ENCODE peak calls at places on chromosomes 4 and X, in six cellular contexts. Y is suprapubic skin, V is astrocyte of the cerebellum, Q is PC-3, J is neural crest cell, L is AG10803. A is an unnamed sample.

GRCh38 chrX:43805579-43805978 is 76.7 kb downstream of the MAOB start:
- DNase-seq in J (no peak), V (no peak), Y (no peak), L (no peak), Q (peak; percentile 83), A (no peak)

GRCh38 chr4:42143996-42144395 is 8.5 kb downstream of the BEND4 start:
- DNase-seq in Y (no peak), J (no peak), Q (no peak), L (no peak), V (no peak), A (no peak)

GRCh38 chrX:85992811-85993229 is 54.5 kb downstream of the CHM start:
- DNase-seq in V (peak; percentile 4), Q (peak; percentile 69), Y (no peak), L (peak; percentile 37), J (no peak), A (no peak)

GRCh38 chr4:108473163-108473720 is 147.1 kb upstream of the RPL34 start:
- DNase-seq in Q (no peak), J (no peak), L (no peak), V (no peak), Y (no peak), A (no peak)

GRCh38 chrX:39705299-39705698 is 392.5 kb downstream of the BCOR start:
- DNase-seq in J (no peak), V (peak; percentile 84), Y (peak; percentile 74), Q (peak; percentile 87), L (peak; percentile 87), A (no peak)

GRCh38 chrX:154013614-154014360 is 5.9 kb downstream of the IRAK1 start:
- DNase-seq in J (peak; percentile 47), L (no peak), V (no peak), Y (no peak), Q (peak; percentile 45), A (peak; percentile 32)

GRCh38 chrX:124238268-124238667 is 94.2 kb upstream of the TEX13D start:
- DNase-seq in Y (no peak), V (no peak), J (no peak), Q (no peak), L (no peak), A (no peak)

GRCh38 chrX:77014655-77015377 is 432.4 kb upstream of the FGF16 start:
- DNase-seq in Q (no peak), L (no peak), Y (no peak), J (peak; percentile 40), V (peak; percentile 37), A (no peak)

GRCh38 chrX:102858826-102859627 is 78.0 kb upstream of the RAB40AL start:
- DNase-seq in J (no peak), L (peak; percentile 1), Y (no peak), Q (peak; percentile 8), V (no peak), A (no peak)

GRCh38 chr4:149795256-149795655 is 20.4 kb downstream of the IQCM start:
- DNase-seq in L (no peak), Y (no peak), V (no peak), Q (no peak), J (no peak), A (no peak)

GRCh38 chrX:140066262-140066661 is 100.9 kb upstream of the CXorf66 start:
- DNase-seq in L (no peak), Q (no peak), Y (no peak), J (no peak), V (no peak), A (no peak)

GRCh38 chr4:183335369-183335940 is 13.2 kb upstream of the CLDN24 start:
- DNase-seq in L (peak; percentile 97), Q (peak; percentile 88), V (peak; percentile 36), Y (no peak), J (no peak), A (no peak)

GRCh38 chrX:154840856-154841255 is 6.4 kb upstream of the SMIM9 start:
- DNase-seq in L (peak; percentile 77), Q (peak; percentile 67), Y (no peak), J (no peak), V (peak; percentile 31), A (no peak)

GRCh38 chr4:124111922-124112321 is 600.6 kb downstream of the ANKRD50 start:
- DNase-seq in L (peak; percentile 80), J (peak; percentile 16), Y (no peak), Q (peak; percentile 76), V (peak; percentile 86), A (peak; percentile 12)

GRCh38 chrX:49041683-49042529 is 1.3 kb downstream of the TFE3 start:
- DNase-seq in L (peak; percentile 70), J (no peak), V (no peak), Q (peak; percentile 60), Y (no peak), A (no peak)

GRCh38 chr4:152970102-152970820 is 34.1 kb downstream of the FHDC1 start:
- DNase-seq in V (peak; percentile 73), J (no peak), Q (peak; percentile 92), Y (no peak), L (peak; percentile 25), A (no peak)

GRCh38 chr4:142671516-142671915 is 174.6 kb downstream of the INPP4B start:
- DNase-seq in Y (no peak), J (no peak), V (no peak), Q (peak; percentile 35), L (no peak), A (no peak)

GRCh38 chr4:48813984-48814383 is 16.9 kb upstream of the OCIAD1 start:
- DNase-seq in Q (no peak), J (no peak), L (no peak), V (no peak), Y (no peak), A (no peak)

GRCh38 chr4:109079731-109080130 is 222.7 kb downstream of the COL25A1 start:
- DNase-seq in Y (no peak), J (no peak), L (peak; percentile 1), Q (peak; percentile 4), V (no peak), A (no peak)

GRCh38 chrX:153863251-153863991 is 22.6 kb downstream of the L1CAM start:
- DNase-seq in Q (no peak), J (no peak), Y (no peak), L (no peak), V (no peak), A (no peak)

GRCh38 chr4:3660086-3660927 is 105.9 kb upstream of the ADRA2C start:
- DNase-seq in V (no peak), J (no peak), Y (no peak), Q (no peak), L (peak; percentile 12), A (no peak)

GRCh38 chr4:150746156-150746555 is 164.2 kb downstream of the MAB21L2 start:
- DNase-seq in L (no peak), V (peak; percentile 8), J (no peak), Q (peak; percentile 43), Y (no peak), A (no peak)

GRCh38 chrX:51459125-51459524 is 37.3 kb downstream of the NUDT11 start:
- DNase-seq in L (peak; percentile 24), Q (peak; percentile 57), J (no peak), V (no peak), Y (no peak), A (no peak)

GRCh38 chrX:97267376-97267775 is 383.7 kb downstream of the RPA4 start:
- DNase-seq in V (no peak), Q (no peak), Y (no peak), L (peak; percentile 16), J (no peak), A (no peak)

GRCh38 chrX:122626871-122627270 is 557.2 kb upstream of the GRIA3 start:
- DNase-seq in V (no peak), J (no peak), Q (peak; percentile 12), L (no peak), Y (no peak), A (no peak)

GRCh38 chr4:148986951-148987350 is 544.7 kb upstream of the NR3C2 start:
- DNase-seq in Q (peak; percentile 53), V (no peak), J (no peak), L (no peak), Y (no peak), A (no peak)

GRCh38 chr4:140359571-140360427 is 13.6 kb upstream of the SCOC start:
- DNase-seq in L (peak; percentile 71), V (peak; percentile 76), Q (peak; percentile 86), J (peak; percentile 85), Y (peak; percentile 79), A (peak; percentile 70)

GRCh38 chrX:120769576-120770341 is 105.9 kb downstream of the CT47B1 start:
- DNase-seq in L (peak; percentile 91), Y (no peak), V (peak; percentile 35), Q (peak; percentile 82), J (no peak), A (no peak)

GRCh38 chr4:73821325-73821724 is 15.2 kb upstream of the CXCL6 start:
- DNase-seq in Q (no peak), V (no peak), L (no peak), J (no peak), Y (no peak), A (no peak)
- TF ChIP-seq CTCF in Q (no peak), V (no peak), L (no peak), J (no peak), Y (no peak), A (no peak)

GRCh38 chr4:154344686-154345085 is 146.9 kb downstream of the DCHS2 start:
- DNase-seq in J (no peak), L (no peak), V (no peak), Q (peak; percentile 2), Y (no peak), A (no peak)
- TF ChIP-seq CTCF in J (peak; percentile 27), L (no peak), V (no peak), Q (peak; percentile 27), Y (no peak), A (peak; percentile 20)

DNA sequence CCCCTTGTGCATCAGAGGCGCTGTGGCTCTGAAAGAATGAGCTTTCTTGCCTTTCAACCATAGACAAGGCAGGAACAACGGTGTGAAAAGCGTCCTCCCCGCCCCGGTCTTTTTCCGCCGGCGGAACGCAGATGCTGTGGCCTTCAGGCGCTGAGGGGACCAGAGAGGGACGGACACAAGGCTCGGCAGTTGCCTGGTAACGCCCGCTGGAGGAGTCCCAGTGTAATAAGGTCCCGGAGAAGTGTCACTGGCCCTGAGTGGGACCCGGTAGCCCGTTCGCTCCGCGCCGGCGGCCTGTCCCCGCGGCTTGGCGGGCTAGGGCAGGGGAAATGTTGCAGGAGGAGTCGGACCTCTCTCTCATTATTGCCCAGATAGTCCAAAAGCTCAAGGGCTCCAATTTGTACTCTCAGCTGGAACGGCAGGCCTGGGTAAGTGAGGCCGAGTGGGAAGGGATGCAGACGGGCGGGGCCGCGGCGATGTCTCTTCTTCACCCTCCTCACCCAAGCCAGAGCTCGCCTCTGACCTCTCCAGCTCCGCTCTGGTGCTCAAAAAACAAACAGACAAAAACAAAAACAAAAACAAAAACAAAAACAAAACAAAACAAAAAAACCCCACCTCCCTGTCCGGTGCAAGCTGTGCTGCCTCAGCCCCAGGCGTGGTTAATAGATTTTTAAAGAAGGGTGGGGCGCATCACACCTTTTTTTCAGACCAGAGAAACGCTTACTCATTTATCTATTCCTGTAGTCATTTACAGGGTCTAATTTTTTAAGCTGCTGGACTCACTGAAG is at the start of gene TBC1D19:
- DNase-seq in J (peak; percentile 83), Y (peak; percentile 91), L (peak; percentile 86), Q (peak; percentile 84), V (peak; percentile 65), A (peak; percentile 65)
- TF ChIP-seq CTCF in J (no peak), Y (no peak), L (no peak), Q (no peak), V (no peak), A (no peak)

DNA sequence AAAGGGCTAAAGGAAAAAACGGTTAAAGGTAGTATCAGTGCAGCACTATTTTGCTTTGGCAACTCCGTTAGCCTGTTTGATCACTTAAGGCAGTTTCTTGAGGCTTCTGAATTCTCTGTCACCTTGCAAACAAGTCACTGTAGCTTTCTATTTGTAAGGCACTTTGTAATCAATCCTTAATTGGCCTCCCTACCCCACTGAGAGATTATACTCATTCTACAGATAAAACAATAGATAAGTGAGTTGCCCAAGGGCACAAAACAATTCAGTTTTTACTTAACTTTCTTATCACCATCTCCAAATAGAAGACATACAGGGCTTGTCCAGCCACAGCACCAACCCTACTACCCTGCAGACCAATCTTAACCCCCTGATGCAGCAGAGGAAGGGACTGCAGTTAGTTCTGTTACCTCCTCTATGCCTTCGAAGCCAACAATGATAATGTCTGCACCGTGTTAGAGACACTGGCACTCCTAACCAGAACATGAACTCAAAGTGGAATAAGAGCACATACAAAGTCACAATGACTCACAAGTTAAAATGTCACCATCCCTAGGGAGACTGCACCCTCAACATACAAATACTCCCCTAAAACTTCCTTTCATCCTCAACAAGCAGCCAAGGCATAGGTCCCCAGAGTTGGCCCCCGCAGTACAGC is 1.7 kb downstream of the TMEM185A start:
- DNase-seq in Q (no peak), J (no peak), V (no peak), L (no peak), Y (no peak), A (no peak)
- TF ChIP-seq CTCF in Q (no peak), J (no peak), V (no peak), L (no peak), Y (no peak), A (no peak)

A was measured in progenitor cell of endocrine pancreas.